ENCODE peak calls at places on chromosomes 3 and 15, in nine cellular contexts. One of them, this sample, is unnamed.

GRCh38 chr3:71721002-71721401 is 4.2 kb downstream of the EIF4E3 start:
- DNase-seq in astrocyte of the spinal cord: no peak
- DNase-seq in CD8-positive, alpha-beta T cell: no peak
- DNase-seq in body of pancreas: no peak
- DNase-seq in H1: no peak
- DNase-seq in cardiac muscle cell: no peak
- DNase-seq in colonic mucosa: no peak
- DNase-seq in HFF-Myc: no peak
- DNase-seq in fibroblast of the aortic adventitia: no peak
- DNase-seq in this sample: no peak

GRCh38 chr15:39898317-39898716 is 21.7 kb downstream of the GPR176 start:
- DNase-seq in HFF-Myc: no peak
- DNase-seq in CD8-positive, alpha-beta T cell: no peak
- DNase-seq in H1: no peak
- DNase-seq in colonic mucosa: no peak
- DNase-seq in body of pancreas: no peak
- DNase-seq in cardiac muscle cell: no peak
- DNase-seq in astrocyte of the spinal cord: no peak
- DNase-seq in fibroblast of the aortic adventitia: no peak
- DNase-seq in this sample: no peak

GRCh38 chr3:117480493-117480892 is 770.9 kb downstream of the TUSC7 start:
- DNase-seq in fibroblast of the aortic adventitia: no peak
- DNase-seq in cardiac muscle cell: no peak
- DNase-seq in body of pancreas: no peak
- DNase-seq in CD8-positive, alpha-beta T cell: no peak
- DNase-seq in colonic mucosa: no peak
- DNase-seq in H1: no peak
- DNase-seq in astrocyte of the spinal cord: no peak
- DNase-seq in HFF-Myc: no peak
- DNase-seq in this sample: no peak

GRCh38 chr3:123660900-123661299 is 76.0 kb upstream of the HACD2 start:
- DNase-seq in colonic mucosa: peak
- DNase-seq in H1: no peak
- DNase-seq in HFF-Myc: peak
- DNase-seq in astrocyte of the spinal cord: peak
- DNase-seq in body of pancreas: peak
- DNase-seq in CD8-positive, alpha-beta T cell: no peak
- DNase-seq in fibroblast of the aortic adventitia: peak
- DNase-seq in cardiac muscle cell: peak
- DNase-seq in this sample: peak

GRCh38 chr3:72087420-72087819 is 302.5 kb upstream of the PROK2 start:
- DNase-seq in colonic mucosa: no peak
- DNase-seq in HFF-Myc: no peak
- DNase-seq in astrocyte of the spinal cord: no peak
- DNase-seq in cardiac muscle cell: no peak
- DNase-seq in body of pancreas: no peak
- DNase-seq in CD8-positive, alpha-beta T cell: no peak
- DNase-seq in fibroblast of the aortic adventitia: no peak
- DNase-seq in H1: no peak
- DNase-seq in this sample: no peak

GRCh38 chr15:62512906-62513305 is 347.8 kb upstream of the C2CD4B start:
- DNase-seq in cardiac muscle cell: no peak
- DNase-seq in body of pancreas: no peak
- DNase-seq in fibroblast of the aortic adventitia: no peak
- DNase-seq in H1: no peak
- DNase-seq in HFF-Myc: no peak
- DNase-seq in astrocyte of the spinal cord: no peak
- DNase-seq in colonic mucosa: no peak
- DNase-seq in CD8-positive, alpha-beta T cell: no peak
- DNase-seq in this sample: no peak

GRCh38 chr3:17111556-17111955 is 226.8 kb downstream of the PLCL2 start:
- DNase-seq in cardiac muscle cell: no peak
- DNase-seq in body of pancreas: no peak
- DNase-seq in colonic mucosa: no peak
- DNase-seq in fibroblast of the aortic adventitia: no peak
- DNase-seq in astrocyte of the spinal cord: no peak
- DNase-seq in H1: no peak
- DNase-seq in CD8-positive, alpha-beta T cell: no peak
- DNase-seq in HFF-Myc: no peak
- DNase-seq in this sample: no peak

GRCh38 chr15:89118481-89118989 is 30.3 kb downstream of the ABHD2 start:
- DNase-seq in H1: no peak
- DNase-seq in cardiac muscle cell: no peak
- DNase-seq in CD8-positive, alpha-beta T cell: no peak
- DNase-seq in colonic mucosa: no peak
- DNase-seq in astrocyte of the spinal cord: no peak
- DNase-seq in body of pancreas: no peak
- DNase-seq in HFF-Myc: no peak
- DNase-seq in fibroblast of the aortic adventitia: no peak
- DNase-seq in this sample: no peak

GRCh38 chr3:119258915-119259314 is 18.2 kb upstream of the B4GALT4 start:
- DNase-seq in CD8-positive, alpha-beta T cell: no peak
- DNase-seq in fibroblast of the aortic adventitia: no peak
- DNase-seq in colonic mucosa: no peak
- DNase-seq in cardiac muscle cell: no peak
- DNase-seq in body of pancreas: no peak
- DNase-seq in astrocyte of the spinal cord: no peak
- DNase-seq in H1: no peak
- DNase-seq in HFF-Myc: no peak
- DNase-seq in this sample: no peak

GRCh38 chr3:30778923-30779322 is 115.5 kb downstream of the GADL1 start:
- DNase-seq in cardiac muscle cell: no peak
- DNase-seq in fibroblast of the aortic adventitia: no peak
- DNase-seq in H1: no peak
- DNase-seq in HFF-Myc: no peak
- DNase-seq in body of pancreas: no peak
- DNase-seq in CD8-positive, alpha-beta T cell: no peak
- DNase-seq in astrocyte of the spinal cord: no peak
- DNase-seq in colonic mucosa: no peak
- DNase-seq in this sample: no peak
- TF ChIP-seq CTCF in cardiac muscle cell: no peak
- TF ChIP-seq CTCF in fibroblast of the aortic adventitia: no peak
- TF ChIP-seq CTCF in H1: no peak
- TF ChIP-seq CTCF in HFF-Myc: no peak
- TF ChIP-seq CTCF in body of pancreas: no peak
- TF ChIP-seq CTCF in CD8-positive, alpha-beta T cell: no peak
- TF ChIP-seq CTCF in astrocyte of the spinal cord: no peak
- TF ChIP-seq CTCF in colonic mucosa: no peak
- TF ChIP-seq CTCF in this sample: no peak

GRCh38 chr15:31157644-31158069 is 56.1 kb upstream of the TRPM1 start:
- DNase-seq in body of pancreas: peak
- DNase-seq in cardiac muscle cell: no peak
- DNase-seq in H1: no peak
- DNase-seq in colonic mucosa: no peak
- DNase-seq in astrocyte of the spinal cord: no peak
- DNase-seq in HFF-Myc: no peak
- DNase-seq in fibroblast of the aortic adventitia: no peak
- DNase-seq in CD8-positive, alpha-beta T cell: no peak
- DNase-seq in this sample: peak
- H3K4me3 ChIP-seq in body of pancreas: no peak
- H3K4me3 ChIP-seq in cardiac muscle cell: no peak
- H3K4me3 ChIP-seq in H1: no peak
- H3K4me3 ChIP-seq in colonic mucosa: no peak
- H3K4me3 ChIP-seq in astrocyte of the spinal cord: no peak
- H3K4me3 ChIP-seq in HFF-Myc: no peak
- H3K4me3 ChIP-seq in fibroblast of the aortic adventitia: no peak
- H3K4me3 ChIP-seq in CD8-positive, alpha-beta T cell: no peak
- H3K4me3 ChIP-seq in this sample: no peak

DNA sequence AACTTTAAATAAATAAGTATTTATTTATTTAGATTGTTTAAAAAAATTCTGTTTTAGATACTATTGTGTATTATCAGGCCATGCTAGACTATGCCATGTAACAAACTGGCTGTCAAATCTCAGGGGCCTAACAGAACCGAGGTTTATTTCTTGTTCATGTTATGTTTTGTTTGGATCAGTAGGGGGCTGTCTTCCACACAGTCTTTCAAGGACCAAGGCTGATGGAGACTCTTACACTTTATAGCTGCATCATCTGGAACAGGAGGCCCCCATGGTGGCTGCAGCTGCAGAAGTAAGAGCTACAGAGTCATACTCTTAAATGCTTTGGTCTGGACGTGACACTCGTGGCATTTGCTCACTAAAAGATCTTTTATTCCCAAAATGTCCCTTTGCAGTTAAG is 33.0 kb upstream of the ARL14 start:
- DNase-seq in CD8-positive, alpha-beta T cell: no peak
- DNase-seq in HFF-Myc: no peak
- DNase-seq in body of pancreas: no peak
- DNase-seq in astrocyte of the spinal cord: peak
- DNase-seq in colonic mucosa: no peak
- DNase-seq in fibroblast of the aortic adventitia: no peak
- DNase-seq in H1: no peak
- DNase-seq in cardiac muscle cell: no peak
- DNase-seq in this sample: no peak
- TF ChIP-seq CTCF in CD8-positive, alpha-beta T cell: no peak
- TF ChIP-seq CTCF in HFF-Myc: peak
- TF ChIP-seq CTCF in body of pancreas: no peak
- TF ChIP-seq CTCF in astrocyte of the spinal cord: peak
- TF ChIP-seq CTCF in colonic mucosa: no peak
- TF ChIP-seq CTCF in fibroblast of the aortic adventitia: no peak
- TF ChIP-seq CTCF in H1: no peak
- TF ChIP-seq CTCF in cardiac muscle cell: peak
- TF ChIP-seq CTCF in this sample: no peak

DNA sequence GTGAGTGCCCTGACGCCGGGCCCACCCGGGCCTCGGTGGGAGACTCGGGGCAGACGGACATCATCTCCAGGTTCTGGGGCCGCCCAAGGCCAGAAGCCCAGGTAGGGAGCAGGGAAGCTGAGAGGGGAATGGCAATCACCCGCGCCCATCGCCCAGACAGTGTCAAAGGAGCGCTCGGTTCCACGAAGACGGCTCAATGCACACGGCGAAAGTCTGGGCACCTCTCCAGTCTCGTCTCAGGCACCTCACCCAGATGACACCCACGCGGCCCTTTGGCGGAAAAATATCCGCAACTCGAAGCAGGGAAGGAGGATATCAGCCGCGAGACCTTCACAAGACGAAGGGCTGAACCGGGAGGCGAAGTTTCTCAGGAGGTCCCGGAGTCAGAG is 942 bp downstream of the IL17RD start:
- DNase-seq in cardiac muscle cell: peak
- DNase-seq in colonic mucosa: peak
- DNase-seq in astrocyte of the spinal cord: peak
- DNase-seq in fibroblast of the aortic adventitia: peak
- DNase-seq in CD8-positive, alpha-beta T cell: no peak
- DNase-seq in H1: no peak
- DNase-seq in body of pancreas: no peak
- DNase-seq in HFF-Myc: no peak
- DNase-seq in this sample: no peak
- H3K4me3 ChIP-seq in cardiac muscle cell: peak
- H3K4me3 ChIP-seq in colonic mucosa: peak
- H3K4me3 ChIP-seq in astrocyte of the spinal cord: peak
- H3K4me3 ChIP-seq in fibroblast of the aortic adventitia: peak
- H3K4me3 ChIP-seq in CD8-positive, alpha-beta T cell: peak
- H3K4me3 ChIP-seq in H1: peak
- H3K4me3 ChIP-seq in body of pancreas: no peak
- H3K4me3 ChIP-seq in HFF-Myc: peak
- H3K4me3 ChIP-seq in this sample: peak

GRCh38 chr3:105822171-105823123 is 46.4 kb downstream of the CBLB start:
- DNase-seq in H1: no peak
- DNase-seq in HFF-Myc: no peak
- DNase-seq in colonic mucosa: no peak
- DNase-seq in astrocyte of the spinal cord: no peak
- DNase-seq in body of pancreas: no peak
- DNase-seq in cardiac muscle cell: peak
- DNase-seq in CD8-positive, alpha-beta T cell: no peak
- DNase-seq in fibroblast of the aortic adventitia: no peak
- DNase-seq in this sample: no peak
- TF ChIP-seq CTCF in H1: no peak
- TF ChIP-seq CTCF in HFF-Myc: no peak
- TF ChIP-seq CTCF in colonic mucosa: no peak
- TF ChIP-seq CTCF in astrocyte of the spinal cord: no peak
- TF ChIP-seq CTCF in body of pancreas: no peak
- TF ChIP-seq CTCF in cardiac muscle cell: no peak
- TF ChIP-seq CTCF in CD8-positive, alpha-beta T cell: no peak
- TF ChIP-seq CTCF in fibroblast of the aortic adventitia: no peak
- TF ChIP-seq CTCF in this sample: no peak

DNA sequence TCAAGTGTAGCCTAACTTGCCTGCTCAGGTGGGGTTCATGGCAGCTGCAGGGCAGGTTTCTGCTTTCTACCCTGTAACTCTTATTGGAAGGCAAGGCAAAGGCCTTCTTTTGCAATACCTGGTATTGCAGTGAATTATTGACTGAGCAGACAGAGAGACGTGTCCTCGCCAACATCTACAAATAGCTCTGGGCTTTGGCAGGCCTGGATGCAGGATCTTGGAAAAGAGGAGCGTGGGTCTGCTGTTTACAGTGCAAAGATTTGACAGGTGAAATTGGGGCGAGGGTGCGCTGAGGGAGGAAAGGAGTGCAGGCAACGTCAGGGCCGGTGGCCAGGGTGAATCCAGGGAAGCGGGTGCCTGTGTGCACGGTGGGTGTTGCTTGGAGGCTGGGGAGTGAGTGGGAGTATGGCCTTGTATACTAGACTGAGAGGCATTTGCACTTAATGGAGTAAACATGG is 44.5 kb downstream of the ST6GAL1 start:
- DNase-seq in cardiac muscle cell: no peak
- DNase-seq in HFF-Myc: no peak
- DNase-seq in fibroblast of the aortic adventitia: no peak
- DNase-seq in CD8-positive, alpha-beta T cell: no peak
- DNase-seq in body of pancreas: peak
- DNase-seq in H1: no peak
- DNase-seq in astrocyte of the spinal cord: no peak
- DNase-seq in colonic mucosa: no peak
- DNase-seq in this sample: no peak
- H3K4me3 ChIP-seq in cardiac muscle cell: no peak
- H3K4me3 ChIP-seq in HFF-Myc: no peak
- H3K4me3 ChIP-seq in fibroblast of the aortic adventitia: no peak
- H3K4me3 ChIP-seq in CD8-positive, alpha-beta T cell: no peak
- H3K4me3 ChIP-seq in body of pancreas: no peak
- H3K4me3 ChIP-seq in H1: no peak
- H3K4me3 ChIP-seq in astrocyte of the spinal cord: no peak
- H3K4me3 ChIP-seq in colonic mucosa: no peak
- H3K4me3 ChIP-seq in this sample: no peak

GRCh38 chr3:52265387-52265786 is 13.1 kb downstream of the WDR82 start:
- DNase-seq in fibroblast of the aortic adventitia: no peak
- DNase-seq in body of pancreas: no peak
- DNase-seq in colonic mucosa: no peak
- DNase-seq in cardiac muscle cell: no peak
- DNase-seq in H1: no peak
- DNase-seq in CD8-positive, alpha-beta T cell: no peak
- DNase-seq in HFF-Myc: no peak
- DNase-seq in astrocyte of the spinal cord: no peak
- DNase-seq in this sample: peak
- TF ChIP-seq CTCF in fibroblast of the aortic adventitia: no peak
- TF ChIP-seq CTCF in body of pancreas: no peak
- TF ChIP-seq CTCF in colonic mucosa: no peak
- TF ChIP-seq CTCF in cardiac muscle cell: no peak
- TF ChIP-seq CTCF in H1: no peak
- TF ChIP-seq CTCF in CD8-positive, alpha-beta T cell: no peak
- TF ChIP-seq CTCF in HFF-Myc: no peak
- TF ChIP-seq CTCF in astrocyte of the spinal cord: no peak
- TF ChIP-seq CTCF in this sample: peak

DNA sequence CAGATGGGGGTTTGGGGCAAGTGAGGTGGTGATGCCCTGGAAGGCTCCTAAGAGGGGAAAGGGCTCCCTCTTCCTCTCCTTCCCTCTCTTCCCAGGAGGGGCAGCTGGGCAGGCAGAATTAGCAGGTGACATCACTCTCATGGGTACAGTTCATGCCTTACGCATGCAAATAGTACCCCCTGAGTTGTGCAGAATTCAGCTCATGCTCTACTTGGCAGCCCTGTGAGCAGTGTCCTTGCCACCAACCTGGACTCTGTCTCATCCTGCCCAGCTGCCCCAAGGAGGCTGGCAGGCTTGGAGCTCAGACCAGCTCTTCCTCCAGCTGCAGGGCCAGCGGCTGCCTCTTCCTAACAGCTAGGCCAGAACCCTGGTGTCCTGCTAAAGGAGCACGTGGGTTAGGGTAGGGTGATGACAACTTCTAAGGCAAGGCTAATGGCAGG is 3.3 kb downstream of the CHAC1 start:
- DNase-seq in H1: no peak
- DNase-seq in astrocyte of the spinal cord: no peak
- DNase-seq in HFF-Myc: no peak
- DNase-seq in CD8-positive, alpha-beta T cell: no peak
- DNase-seq in fibroblast of the aortic adventitia: no peak
- DNase-seq in body of pancreas: no peak
- DNase-seq in cardiac muscle cell: no peak
- DNase-seq in colonic mucosa: no peak
- DNase-seq in this sample: no peak
- H3K4me3 ChIP-seq in H1: peak
- H3K4me3 ChIP-seq in astrocyte of the spinal cord: no peak
- H3K4me3 ChIP-seq in HFF-Myc: no peak
- H3K4me3 ChIP-seq in CD8-positive, alpha-beta T cell: no peak
- H3K4me3 ChIP-seq in fibroblast of the aortic adventitia: peak
- H3K4me3 ChIP-seq in body of pancreas: no peak
- H3K4me3 ChIP-seq in cardiac muscle cell: no peak
- H3K4me3 ChIP-seq in colonic mucosa: no peak
- H3K4me3 ChIP-seq in this sample: no peak